ENCODE peak calls at places on chromosome 17, in ten cellular contexts. I is esophagus squamous epithelium, Y is IMR-90, F is sigmoid colon, H is HCT116, D is spleen, C is upper lobe of left lung, N is A549, X is stomach, K is H1. A is an unnamed sample.

GRCh38 chr17:75695830-75696271 is 25.4 kb upstream of the ITGB4 start:
- DNase-seq in I (no peak), Y (no peak), F (peak), H (no peak), D (no peak), C (no peak), N (no peak), X (peak), K (no peak), A (peak)

GRCh38 chr17:6239237-6239798 is 169.1 kb downstream of the WSCD1 start:
- DNase-seq in I (no peak), Y (no peak), F (no peak), H (no peak), D (peak), C (no peak), N (no peak), X (no peak), K (peak), A (no peak)

GRCh38 chr17:77571562-77571981 is 386.9 kb upstream of the TNRC6C start:
- DNase-seq in I (no peak), Y (peak), F (no peak), H (no peak), D (peak), C (peak), N (no peak), X (peak), K (no peak), A (no peak)

GRCh38 chr17:80847506-80848230 is 144.0 kb upstream of the CHMP6 start:
- DNase-seq in I (no peak), Y (no peak), F (peak), H (no peak), D (peak), C (no peak), N (no peak), X (no peak), K (no peak), A (peak)

GRCh38 chr17:35865412-35866355 is 3.0 kb downstream of the HEATR9 start:
- DNase-seq in I (no peak), Y (peak), F (no peak), H (no peak), D (no peak), C (no peak), N (no peak), X (no peak), K (no peak), A (no peak)

GRCh38 chr17:41652461-41652960 is 28.1 kb upstream of the KRT17 start:
- DNase-seq in I (no peak), Y (no peak), F (no peak), H (no peak), D (peak), C (no peak), N (no peak), X (no peak), K (no peak), A (peak)

GRCh38 chr17:35214631-35215273 is 20.6 kb upstream of the SLC35G3 start:
- DNase-seq in I (no peak), Y (no peak), F (no peak), H (no peak), D (no peak), C (no peak), N (no peak), X (no peak), K (no peak), A (no peak)

GRCh38 chr17:72477529-72477928 is 356.7 kb downstream of the SOX9 start:
- DNase-seq in I (no peak), Y (no peak), F (no peak), H (no peak), D (peak), C (peak), N (no peak), X (peak), K (no peak), A (peak)

GRCh38 chr17:14784997-14785696 is 480.0 kb downstream of the PMP22 start:
- DNase-seq in I (no peak), Y (no peak), F (no peak), H (no peak), D (peak), C (no peak), N (no peak), X (no peak), K (no peak), A (no peak)

GRCh38 chr17:67008101-67008500 is 36.3 kb upstream of the CACNG1 start:
- DNase-seq in I (no peak), Y (no peak), F (no peak), H (no peak), D (no peak), C (no peak), N (no peak), X (no peak), K (no peak), A (no peak)

GRCh38 chr17:75472119-75472518 is 15.7 kb downstream of the TMEM94 start:
- DNase-seq in I (no peak), Y (no peak), F (no peak), H (no peak), D (no peak), C (no peak), N (no peak), X (no peak), K (no peak), A (no peak)

GRCh38 chr17:65359016-65359415 is 202.4 kb downstream of the AXIN2 start:
- DNase-seq in I (no peak), Y (peak), F (no peak), H (peak), D (no peak), C (no peak), N (no peak), X (no peak), K (no peak), A (no peak)

GRCh38 chr17:82653651-82654528 is 5.6 kb upstream of the WDR45B start:
- DNase-seq in I (no peak), Y (no peak), F (no peak), H (no peak), D (no peak), C (no peak), N (no peak), X (no peak), K (no peak), A (no peak)

GRCh38 chr17:40582328-40582901 is 17.1 kb upstream of the CCR7 start:
- DNase-seq in I (peak), Y (no peak), F (no peak), H (no peak), D (peak), C (peak), N (no peak), X (peak), K (no peak), A (peak)

GRCh38 chr17:31571124-31571892 is 179.8 kb downstream of the RAB11FIP4 start:
- DNase-seq in I (no peak), Y (peak), F (peak), H (no peak), D (no peak), C (peak), N (no peak), X (peak), K (no peak), A (peak)

GRCh38 chr17:74192950-74193781 is 10.3 kb upstream of the RPL38 start:
- DNase-seq in I (no peak), Y (no peak), F (peak), H (no peak), D (no peak), C (peak), N (no peak), X (peak), K (no peak), A (no peak)

GRCh38 chr17:41649923-41650519 is 25.6 kb upstream of the KRT17 start:
- DNase-seq in I (no peak), Y (no peak), F (no peak), H (no peak), D (no peak), C (no peak), N (no peak), X (no peak), K (no peak), A (no peak)

GRCh38 chr17:47705536-47706481 is 11.8 kb downstream of the TBKBP1 start:
- DNase-seq in I (no peak), Y (no peak), F (peak), H (no peak), D (peak), C (no peak), N (no peak), X (no peak), K (no peak), A (no peak)

GRCh38 chr17:41784207-41784744 is 2.2 kb downstream of the JUP start:
- DNase-seq in I (no peak), Y (peak), F (no peak), H (peak), D (no peak), C (peak), N (peak), X (peak), K (no peak), A (peak)

GRCh38 chr17:70352834-70353233 is 183.5 kb downstream of the KCNJ2 start:
- DNase-seq in I (no peak), Y (no peak), F (no peak), H (no peak), D (no peak), C (no peak), N (no peak), X (no peak), K (no peak), A (no peak)

GRCh38 chr17:78648293-78648692 is 71.1 kb upstream of the DNAH17 start:
- DNase-seq in I (no peak), Y (no peak), F (no peak), H (no peak), D (peak), C (no peak), N (no peak), X (no peak), K (no peak), A (no peak)

GRCh38 chr17:71342726-71343125 is 778.1 kb upstream of the SOX9 start:
- DNase-seq in I (no peak), Y (no peak), F (no peak), H (no peak), D (no peak), C (no peak), N (no peak), X (no peak), K (no peak), A (no peak)

GRCh38 chr17:38598536-38598935 is 7.2 kb downstream of the SRCIN1 start:
- DNase-seq in I (no peak), Y (peak), F (no peak), H (peak), D (no peak), C (peak), N (peak), X (peak), K (peak), A (no peak)

GRCh38 chr17:82234211-82235055 is 5.6 kb downstream of the SLC16A3 start:
- DNase-seq in I (no peak), Y (no peak), F (no peak), H (no peak), D (peak), C (no peak), N (no peak), X (no peak), K (no peak), A (peak)

GRCh38 chr17:38742431-38743308 is 5.5 kb downstream of the PCGF2 start:
- DNase-seq in I (no peak), Y (peak), F (peak), H (no peak), D (peak), C (no peak), N (no peak), X (no peak), K (no peak), A (no peak)

GRCh38 chr17:66714046-66715023 is 120.6 kb upstream of the CACNG5 start:
- DNase-seq in I (no peak), Y (no peak), F (no peak), H (no peak), D (no peak), C (no peak), N (no peak), X (no peak), K (no peak), A (no peak)

GRCh38 chr17:3526971-3527370 is 30.6 kb downstream of the TRPV3 start:
- DNase-seq in I (no peak), Y (no peak), F (peak), H (no peak), D (peak), C (no peak), N (no peak), X (no peak), K (no peak), A (no peak)

GRCh38 chr17:40031706-40032105 is 16.5 kb downstream of the CSF3 start:
- DNase-seq in I (no peak), Y (no peak), F (no peak), H (no peak), D (no peak), C (no peak), N (no peak), X (no peak), K (no peak), A (no peak)

GRCh38 chr17:29048440-29049360 is 5.8 kb downstream of the PIPOX start:
- DNase-seq in I (no peak), Y (peak), F (no peak), H (no peak), D (no peak), C (no peak), N (no peak), X (no peak), K (no peak), A (no peak)

GRCh38 chr17:81093576-81094223 is 58.7 kb downstream of the BAIAP2 start:
- DNase-seq in I (no peak), Y (no peak), F (no peak), H (no peak), D (no peak), C (no peak), N (no peak), X (no peak), K (no peak), A (no peak)

GRCh38 chr17:73349138-73349537 is 37.3 kb upstream of the CDC42EP4 start:
- DNase-seq in I (no peak), Y (no peak), F (peak), H (no peak), D (no peak), C (no peak), N (no peak), X (no peak), K (no peak), A (no peak)

GRCh38 chr17:14299261-14300093 is 1.4 kb upstream of the HS3ST3B1 start:
- DNase-seq in I (no peak), Y (no peak), F (peak), H (no peak), D (peak), C (peak), N (peak), X (peak), K (peak), A (peak)

GRCh38 chr17:28745777-28746473 is 2.1 kb downstream of the TRAF4 start:
- DNase-seq in I (no peak), Y (no peak), F (no peak), H (no peak), D (peak), C (peak), N (no peak), X (peak), K (peak), A (peak)

GRCh38 chr17:44922136-44922535 is 6.8 kb upstream of the GFAP start:
- DNase-seq in I (no peak), Y (no peak), F (peak), H (no peak), D (no peak), C (no peak), N (no peak), X (no peak), K (no peak), A (peak)

GRCh38 chr17:44922746-44923470 is 7.6 kb upstream of the GFAP start:
- DNase-seq in I (no peak), Y (no peak), F (peak), H (no peak), D (peak), C (no peak), N (no peak), X (no peak), K (peak), A (peak)

GRCh38 chr17:44920565-44920940 is 5.3 kb upstream of the GFAP start:
- DNase-seq in I (no peak), Y (no peak), F (peak), H (no peak), D (peak), C (no peak), N (no peak), X (no peak), K (peak), A (peak)

GRCh38 chr17:44919885-44920564 is 4.7 kb upstream of the GFAP start:
- DNase-seq in I (peak), Y (peak), F (peak), H (peak), D (peak), C (peak), N (peak), X (peak), K (peak), A (peak)

GRCh38 chr17:44921122-44921882 is 6.0 kb upstream of the GFAP start:
- DNase-seq in I (no peak), Y (no peak), F (peak), H (no peak), D (peak), C (no peak), N (no peak), X (no peak), K (peak), A (peak)
- H3K27ac ChIP-seq in I (no peak), Y (no peak), F (no peak), H (no peak), D (no peak), C (no peak), N (peak), X (no peak), K (no peak), A (no peak)

DNA sequence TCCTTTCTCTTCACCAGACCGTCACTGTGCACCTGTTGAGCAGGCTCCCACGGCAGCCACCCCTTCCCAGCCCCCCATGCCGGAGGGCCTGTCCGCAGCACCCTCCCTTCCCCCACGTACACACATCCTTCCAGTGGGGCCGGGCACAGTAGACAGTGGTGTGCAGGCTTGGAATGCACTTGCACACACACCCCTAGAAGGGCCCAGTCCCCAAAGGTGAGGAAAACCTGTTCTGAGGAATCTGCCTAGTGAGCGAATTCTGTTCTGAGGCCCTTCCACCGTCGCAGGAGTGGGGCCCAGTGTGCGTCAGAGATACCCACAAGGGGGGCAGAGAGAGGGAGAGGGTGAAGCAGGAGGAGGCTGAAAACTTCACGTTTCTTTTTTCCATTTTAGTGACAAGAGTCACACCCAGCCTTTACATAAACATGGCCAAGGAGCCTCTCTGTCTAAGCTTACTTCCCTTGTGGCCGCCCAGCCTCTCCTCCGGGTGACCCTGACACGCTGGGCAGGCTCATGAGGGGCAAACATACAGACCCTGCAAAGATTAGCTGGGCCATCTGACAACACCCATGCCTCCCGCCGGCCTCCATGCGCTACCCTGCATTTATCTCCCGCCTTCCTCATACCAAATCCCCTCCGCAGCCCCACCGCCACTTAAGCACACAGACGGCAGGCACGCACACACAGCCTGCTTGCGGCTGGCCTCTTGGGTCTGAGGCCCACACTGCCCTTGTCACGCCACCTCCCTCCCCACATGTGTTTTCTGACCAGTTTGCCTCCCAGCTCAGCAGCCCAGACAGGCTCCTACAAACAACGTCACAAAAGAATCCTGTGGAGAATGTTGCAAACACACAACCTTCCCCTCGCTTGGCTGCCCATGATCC is 1.8 kb downstream of the ZBTB4 start:
- DNase-seq in I (no peak), Y (peak), F (peak), H (no peak), D (peak), C (peak), N (no peak), X (peak), K (no peak), A (no peak)
- H3K4me3 ChIP-seq in I (peak), Y (peak), F (peak), H (no peak), D (peak), C (peak), N (peak), X (peak), K (peak), A (peak)

GRCh38 chr17:1486802-1487695 is 5.4 kb downstream of the MYO1C start:
- DNase-seq in I (no peak), Y (no peak), F (peak), H (peak), D (peak), C (peak), N (peak), X (peak), K (peak), A (peak)

GRCh38 chr17:1485311-1485747 is 7.2 kb downstream of the MYO1C start:
- DNase-seq in I (no peak), Y (no peak), F (no peak), H (no peak), D (peak), C (peak), N (peak), X (peak), K (no peak), A (peak)

GRCh38 chr17:1484060-1484535 is 8.4 kb downstream of the MYO1C start:
- DNase-seq in I (no peak), Y (no peak), F (no peak), H (no peak), D (peak), C (no peak), N (no peak), X (no peak), K (no peak), A (peak)

GRCh38 chr17:1484586-1485310 is 7.7 kb downstream of the MYO1C start:
- DNase-seq in I (no peak), Y (no peak), F (peak), H (peak), D (peak), C (peak), N (peak), X (peak), K (peak), A (peak)

DNA sequence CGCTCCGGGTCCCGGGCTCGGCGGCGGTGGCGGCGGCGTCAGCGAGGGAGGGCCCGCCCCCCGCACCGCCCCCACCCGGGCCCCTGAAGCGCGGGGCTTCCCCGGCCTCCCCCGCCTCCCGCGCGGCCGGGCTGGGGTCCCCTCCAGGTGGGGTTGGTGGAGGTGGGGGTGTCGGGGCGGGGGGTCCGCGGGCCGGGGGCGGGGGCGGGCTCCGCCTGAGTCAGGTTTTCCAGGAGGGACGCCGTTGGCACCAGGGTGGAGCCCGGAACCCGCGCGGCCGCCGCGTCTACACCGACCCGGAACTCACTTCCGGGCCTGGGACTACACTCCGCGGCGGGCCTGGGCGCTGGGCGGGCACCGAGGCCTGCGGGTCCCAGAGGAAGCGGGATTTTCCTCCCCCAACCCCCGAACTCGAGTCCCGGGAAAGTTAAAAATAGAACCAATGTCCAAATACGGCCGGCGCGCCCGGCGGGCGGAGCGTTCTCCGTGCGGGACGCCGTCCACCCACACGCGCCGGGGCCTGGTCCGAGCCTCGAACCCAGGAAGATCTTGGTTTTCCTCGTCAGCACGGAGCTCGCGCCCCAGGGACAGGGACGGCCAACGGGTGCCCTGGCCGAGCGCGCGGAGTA is 6.6 kb downstream of the MYO1C start:
- DNase-seq in I (no peak), Y (peak), F (peak), H (no peak), D (peak), C (peak), N (peak), X (peak), K (peak), A (peak)
- TF ChIP-seq POLR2A in I (no peak), Y (peak), F (no peak), H (no peak), D (no peak), C (no peak), N (peak), X (no peak), K (no peak), A (no peak)

DNA sequence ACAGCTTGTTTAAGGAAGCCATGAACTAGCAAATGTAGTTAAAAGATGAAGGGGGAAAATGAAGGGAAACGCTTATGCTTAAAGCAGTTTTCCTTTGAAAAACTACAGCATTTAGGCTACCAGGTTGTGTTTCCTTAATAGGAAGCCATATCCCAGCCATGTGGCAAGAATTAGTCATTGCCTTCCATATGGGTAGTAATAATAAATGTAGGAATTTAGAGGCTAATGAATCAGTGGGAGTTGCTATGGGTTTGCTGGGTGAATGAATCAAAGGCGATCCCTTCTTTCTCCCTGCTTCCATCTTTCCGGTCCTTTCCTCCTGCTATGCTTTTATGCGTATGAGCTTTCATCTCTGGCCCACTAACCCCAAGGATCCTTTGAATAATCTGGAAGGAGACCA is 89.8 kb upstream of the TBX2 start:
- DNase-seq in I (no peak), Y (peak), F (no peak), H (no peak), D (no peak), C (no peak), N (no peak), X (no peak), K (no peak), A (no peak)
- H3K27ac ChIP-seq in I (peak), Y (peak), F (peak), H (no peak), D (no peak), C (peak), N (peak), X (peak), K (no peak), A (no peak)

GRCh38 chr17:8630227-8630801 is at the start of gene MYH10:
- DNase-seq in I (no peak), Y (no peak), F (peak), H (no peak), D (peak), C (no peak), N (no peak), X (no peak), K (no peak), A (no peak)
- H3K4me3 ChIP-seq in I (peak), Y (peak), F (peak), H (peak), D (peak), C (peak), N (peak), X (peak), K (peak), A (peak)

GRCh38 chr17:48711128-48711527 is 11.2 kb downstream of the PRAC1 start:
- DNase-seq in I (no peak), Y (no peak), F (no peak), H (no peak), D (no peak), C (no peak), N (no peak), X (no peak), K (no peak), A (no peak)
- TF ChIP-seq POLR2A in I (no peak), Y (no peak), F (no peak), H (no peak), D (no peak), C (no peak), N (no peak), X (no peak), K (no peak), A (no peak)